ENCODE peak calls at places on chromosomes 16 and 17, in nine cellular contexts. One of them, this sample, is unnamed.
A peak's percentile ranks its signal among the peaks of the same experiment; 100 is the strongest.

GRCh38 chr16:90008708-90009145 is 10.5 kb downstream of the DBNDD1 start:
- DNase-seq in MV-4-11: peak; percentile 87
- DNase-seq in GM04503: no peak
- DNase-seq in stimulated activated CD4-positive, alpha-beta T cell treated with anti-CD3 and anti-CD28 coated beads, Interleukin-2, amount 100 ng/mL, for 4 hours: peak; percentile 77
- DNase-seq in mesendoderm: no peak
- DNase-seq in ecto neural progenitor cell: no peak
- DNase-seq in NT2/D1: no peak
- DNase-seq in CD8-positive, alpha-beta T cell: peak; percentile 51
- DNase-seq in skeletal muscle cell: no peak
- DNase-seq in this sample: no peak

GRCh38 chr16:23959069-23959800 is 123.5 kb downstream of the PRKCB start:
- DNase-seq in stimulated activated CD4-positive, alpha-beta T cell treated with anti-CD3 and anti-CD28 coated beads, Interleukin-2, amount 100 ng/mL, for 4 hours: no peak
- DNase-seq in NT2/D1: no peak
- DNase-seq in CD8-positive, alpha-beta T cell: no peak
- DNase-seq in GM04503: no peak
- DNase-seq in mesendoderm: no peak
- DNase-seq in ecto neural progenitor cell: no peak
- DNase-seq in skeletal muscle cell: no peak
- DNase-seq in MV-4-11: peak; percentile 81
- DNase-seq in this sample: no peak

GRCh38 chr17:43702636-43703035 is 40.9 kb upstream of the MEOX1 start:
- DNase-seq in CD8-positive, alpha-beta T cell: no peak
- DNase-seq in MV-4-11: peak; percentile 61
- DNase-seq in NT2/D1: peak; percentile 30
- DNase-seq in ecto neural progenitor cell: no peak
- DNase-seq in stimulated activated CD4-positive, alpha-beta T cell treated with anti-CD3 and anti-CD28 coated beads, Interleukin-2, amount 100 ng/mL, for 4 hours: no peak
- DNase-seq in mesendoderm: peak; percentile 79
- DNase-seq in GM04503: no peak
- DNase-seq in skeletal muscle cell: no peak
- DNase-seq in this sample: no peak

GRCh38 chr17:49235896-49236295 is 5.3 kb upstream of the PHOSPHO1 start:
- DNase-seq in GM04503: no peak
- DNase-seq in mesendoderm: no peak
- DNase-seq in stimulated activated CD4-positive, alpha-beta T cell treated with anti-CD3 and anti-CD28 coated beads, Interleukin-2, amount 100 ng/mL, for 4 hours: no peak
- DNase-seq in NT2/D1: no peak
- DNase-seq in CD8-positive, alpha-beta T cell: no peak
- DNase-seq in MV-4-11: no peak
- DNase-seq in ecto neural progenitor cell: no peak
- DNase-seq in skeletal muscle cell: no peak
- DNase-seq in this sample: no peak

GRCh38 chr17:22703204-22703603 is 1010.9 kb downstream of the KCNJ18 start:
- DNase-seq in ecto neural progenitor cell: no peak
- DNase-seq in MV-4-11: no peak
- DNase-seq in GM04503: no peak
- DNase-seq in stimulated activated CD4-positive, alpha-beta T cell treated with anti-CD3 and anti-CD28 coated beads, Interleukin-2, amount 100 ng/mL, for 4 hours: no peak
- DNase-seq in NT2/D1: peak; percentile 18
- DNase-seq in mesendoderm: no peak
- DNase-seq in skeletal muscle cell: no peak
- DNase-seq in CD8-positive, alpha-beta T cell: no peak
- DNase-seq in this sample: no peak

GRCh38 chr17:3167574-3167973 is 29.7 kb upstream of the OR1A2 start:
- DNase-seq in mesendoderm: no peak
- DNase-seq in NT2/D1: no peak
- DNase-seq in skeletal muscle cell: no peak
- DNase-seq in MV-4-11: peak; percentile 95
- DNase-seq in GM04503: no peak
- DNase-seq in stimulated activated CD4-positive, alpha-beta T cell treated with anti-CD3 and anti-CD28 coated beads, Interleukin-2, amount 100 ng/mL, for 4 hours: no peak
- DNase-seq in ecto neural progenitor cell: no peak
- DNase-seq in CD8-positive, alpha-beta T cell: no peak
- DNase-seq in this sample: no peak

GRCh38 chr17:18187816-18188761 is 4.5 kb downstream of the ALKBH5 start:
- DNase-seq in GM04503: peak; percentile 39
- DNase-seq in stimulated activated CD4-positive, alpha-beta T cell treated with anti-CD3 and anti-CD28 coated beads, Interleukin-2, amount 100 ng/mL, for 4 hours: no peak
- DNase-seq in skeletal muscle cell: no peak
- DNase-seq in ecto neural progenitor cell: no peak
- DNase-seq in mesendoderm: no peak
- DNase-seq in CD8-positive, alpha-beta T cell: no peak
- DNase-seq in MV-4-11: no peak
- DNase-seq in NT2/D1: no peak
- DNase-seq in this sample: no peak

GRCh38 chr17:55433629-55434422 is 12.2 kb upstream of the MMD start:
- DNase-seq in NT2/D1: no peak
- DNase-seq in MV-4-11: peak; percentile 55
- DNase-seq in skeletal muscle cell: peak; percentile 91
- DNase-seq in ecto neural progenitor cell: no peak
- DNase-seq in CD8-positive, alpha-beta T cell: no peak
- DNase-seq in mesendoderm: no peak
- DNase-seq in GM04503: peak; percentile 85
- DNase-seq in stimulated activated CD4-positive, alpha-beta T cell treated with anti-CD3 and anti-CD28 coated beads, Interleukin-2, amount 100 ng/mL, for 4 hours: no peak
- DNase-seq in this sample: peak; percentile 82

GRCh38 chr17:69684251-69684650 is 269.8 kb downstream of the MAP2K6 start:
- DNase-seq in mesendoderm: no peak
- DNase-seq in skeletal muscle cell: no peak
- DNase-seq in GM04503: no peak
- DNase-seq in NT2/D1: no peak
- DNase-seq in ecto neural progenitor cell: no peak
- DNase-seq in CD8-positive, alpha-beta T cell: no peak
- DNase-seq in stimulated activated CD4-positive, alpha-beta T cell treated with anti-CD3 and anti-CD28 coated beads, Interleukin-2, amount 100 ng/mL, for 4 hours: no peak
- DNase-seq in MV-4-11: no peak
- DNase-seq in this sample: no peak

GRCh38 chr16:49012961-49013726 is 268.5 kb downstream of the CBLN1 start:
- DNase-seq in stimulated activated CD4-positive, alpha-beta T cell treated with anti-CD3 and anti-CD28 coated beads, Interleukin-2, amount 100 ng/mL, for 4 hours: no peak
- DNase-seq in skeletal muscle cell: no peak
- DNase-seq in CD8-positive, alpha-beta T cell: no peak
- DNase-seq in ecto neural progenitor cell: peak; percentile 34
- DNase-seq in mesendoderm: no peak
- DNase-seq in MV-4-11: no peak
- DNase-seq in GM04503: no peak
- DNase-seq in NT2/D1: no peak
- DNase-seq in this sample: no peak

GRCh38 chr16:9049241-9049640 is 42.2 kb upstream of the HAPSTR1 start:
- DNase-seq in NT2/D1: no peak
- DNase-seq in CD8-positive, alpha-beta T cell: no peak
- DNase-seq in MV-4-11: no peak
- DNase-seq in stimulated activated CD4-positive, alpha-beta T cell treated with anti-CD3 and anti-CD28 coated beads, Interleukin-2, amount 100 ng/mL, for 4 hours: no peak
- DNase-seq in mesendoderm: no peak
- DNase-seq in ecto neural progenitor cell: no peak
- DNase-seq in GM04503: no peak
- DNase-seq in skeletal muscle cell: peak; percentile 66
- DNase-seq in this sample: peak; percentile 70

GRCh38 chr16:26985100-26986065 is 81.3 kb upstream of the C16orf82 start:
- DNase-seq in stimulated activated CD4-positive, alpha-beta T cell treated with anti-CD3 and anti-CD28 coated beads, Interleukin-2, amount 100 ng/mL, for 4 hours: no peak
- DNase-seq in MV-4-11: no peak
- DNase-seq in mesendoderm: peak; percentile 15
- DNase-seq in CD8-positive, alpha-beta T cell: no peak
- DNase-seq in GM04503: no peak
- DNase-seq in skeletal muscle cell: no peak
- DNase-seq in ecto neural progenitor cell: no peak
- DNase-seq in NT2/D1: peak; percentile 15
- DNase-seq in this sample: no peak

GRCh38 chr16:23074423-23074822 is 74.8 kb downstream of the USP31 start:
- DNase-seq in ecto neural progenitor cell: no peak
- DNase-seq in mesendoderm: no peak
- DNase-seq in skeletal muscle cell: no peak
- DNase-seq in MV-4-11: no peak
- DNase-seq in NT2/D1: no peak
- DNase-seq in CD8-positive, alpha-beta T cell: no peak
- DNase-seq in stimulated activated CD4-positive, alpha-beta T cell treated with anti-CD3 and anti-CD28 coated beads, Interleukin-2, amount 100 ng/mL, for 4 hours: no peak
- DNase-seq in GM04503: no peak
- DNase-seq in this sample: no peak

GRCh38 chr16:47018223-47018891 is 44.9 kb upstream of the DNAJA2 start:
- DNase-seq in MV-4-11: peak; percentile 93
- DNase-seq in mesendoderm: peak; percentile 64
- DNase-seq in skeletal muscle cell: no peak
- DNase-seq in CD8-positive, alpha-beta T cell: no peak
- DNase-seq in stimulated activated CD4-positive, alpha-beta T cell treated with anti-CD3 and anti-CD28 coated beads, Interleukin-2, amount 100 ng/mL, for 4 hours: peak; percentile 15
- DNase-seq in ecto neural progenitor cell: no peak
- DNase-seq in GM04503: no peak
- DNase-seq in NT2/D1: no peak
- DNase-seq in this sample: no peak

GRCh38 chr17:8386841-8387240 is 3.8 kb upstream of the RPL26 start:
- DNase-seq in skeletal muscle cell: no peak
- DNase-seq in stimulated activated CD4-positive, alpha-beta T cell treated with anti-CD3 and anti-CD28 coated beads, Interleukin-2, amount 100 ng/mL, for 4 hours: no peak
- DNase-seq in mesendoderm: peak; percentile 84
- DNase-seq in NT2/D1: no peak
- DNase-seq in MV-4-11: no peak
- DNase-seq in GM04503: no peak
- DNase-seq in ecto neural progenitor cell: no peak
- DNase-seq in CD8-positive, alpha-beta T cell: no peak
- DNase-seq in this sample: no peak

GRCh38 chr17:74833501-74834361 is 26.0 kb downstream of the GRIN2C start:
- DNase-seq in mesendoderm: no peak
- DNase-seq in stimulated activated CD4-positive, alpha-beta T cell treated with anti-CD3 and anti-CD28 coated beads, Interleukin-2, amount 100 ng/mL, for 4 hours: no peak
- DNase-seq in ecto neural progenitor cell: peak; percentile 78
- DNase-seq in CD8-positive, alpha-beta T cell: no peak
- DNase-seq in MV-4-11: peak; percentile 59
- DNase-seq in skeletal muscle cell: no peak
- DNase-seq in GM04503: peak; percentile 13
- DNase-seq in NT2/D1: no peak
- DNase-seq in this sample: no peak

GRCh38 chr16:24013054-24013636 is 177.4 kb downstream of the PRKCB start:
- DNase-seq in NT2/D1: no peak
- DNase-seq in GM04503: no peak
- DNase-seq in mesendoderm: no peak
- DNase-seq in skeletal muscle cell: no peak
- DNase-seq in stimulated activated CD4-positive, alpha-beta T cell treated with anti-CD3 and anti-CD28 coated beads, Interleukin-2, amount 100 ng/mL, for 4 hours: no peak
- DNase-seq in MV-4-11: no peak
- DNase-seq in CD8-positive, alpha-beta T cell: no peak
- DNase-seq in ecto neural progenitor cell: no peak
- DNase-seq in this sample: no peak

GRCh38 chr17:65656390-65657250 is 95.2 kb upstream of the AXIN2 start:
- DNase-seq in mesendoderm: no peak
- DNase-seq in stimulated activated CD4-positive, alpha-beta T cell treated with anti-CD3 and anti-CD28 coated beads, Interleukin-2, amount 100 ng/mL, for 4 hours: peak; percentile 3
- DNase-seq in skeletal muscle cell: no peak
- DNase-seq in CD8-positive, alpha-beta T cell: no peak
- DNase-seq in ecto neural progenitor cell: no peak
- DNase-seq in MV-4-11: no peak
- DNase-seq in GM04503: no peak
- DNase-seq in NT2/D1: no peak
- DNase-seq in this sample: no peak

GRCh38 chr16:15811778-15812750 is 44.8 kb downstream of the MYH11 start:
- DNase-seq in NT2/D1: no peak
- DNase-seq in CD8-positive, alpha-beta T cell: no peak
- DNase-seq in ecto neural progenitor cell: no peak
- DNase-seq in stimulated activated CD4-positive, alpha-beta T cell treated with anti-CD3 and anti-CD28 coated beads, Interleukin-2, amount 100 ng/mL, for 4 hours: no peak
- DNase-seq in mesendoderm: peak; percentile 92
- DNase-seq in MV-4-11: peak; percentile 93
- DNase-seq in skeletal muscle cell: peak; percentile 36
- DNase-seq in GM04503: peak; percentile 87
- DNase-seq in this sample: peak; percentile 83

This sample was measured in non-pigmented ciliary epithelial cell.